ENCODE peak calls at places on chromosome 4, in nine cellular contexts. One of them, this sample, is unnamed.

GRCh38 chr4:165606465-165607205 is 227.8 kb downstream of the CPE start:
- DNase-seq in AG20443: no peak
- DNase-seq in cardiac muscle cell: no peak
- DNase-seq in neuronal stem cell: no peak
- DNase-seq in heart left ventricle: no peak
- DNase-seq in NCI-H345: no peak
- DNase-seq in tibial nerve: no peak
- DNase-seq in CD4-positive, alpha-beta T cell: no peak
- DNase-seq in Peyer's patch: no peak
- DNase-seq in this sample: no peak

GRCh38 chr4:3317011-3317655 is 24.3 kb downstream of the RGS12 start:
- DNase-seq in cardiac muscle cell: no peak
- DNase-seq in heart left ventricle: peak
- DNase-seq in CD4-positive, alpha-beta T cell: no peak
- DNase-seq in AG20443: no peak
- DNase-seq in tibial nerve: no peak
- DNase-seq in Peyer's patch: no peak
- DNase-seq in NCI-H345: no peak
- DNase-seq in neuronal stem cell: no peak
- DNase-seq in this sample: no peak

GRCh38 chr4:138540056-138540800 is 298.1 kb upstream of the SLC7A11 start:
- DNase-seq in tibial nerve: no peak
- DNase-seq in Peyer's patch: no peak
- DNase-seq in AG20443: peak
- DNase-seq in neuronal stem cell: no peak
- DNase-seq in NCI-H345: no peak
- DNase-seq in cardiac muscle cell: no peak
- DNase-seq in heart left ventricle: no peak
- DNase-seq in CD4-positive, alpha-beta T cell: no peak
- DNase-seq in this sample: no peak

GRCh38 chr4:184265566-184266351 is 48.1 kb upstream of the ENPP6 start:
- DNase-seq in heart left ventricle: no peak
- DNase-seq in NCI-H345: no peak
- DNase-seq in cardiac muscle cell: peak
- DNase-seq in CD4-positive, alpha-beta T cell: no peak
- DNase-seq in Peyer's patch: peak
- DNase-seq in AG20443: no peak
- DNase-seq in tibial nerve: no peak
- DNase-seq in neuronal stem cell: no peak
- DNase-seq in this sample: no peak

GRCh38 chr4:93747220-93747619 is 81.3 kb upstream of the ATOH1 start:
- DNase-seq in cardiac muscle cell: no peak
- DNase-seq in neuronal stem cell: no peak
- DNase-seq in Peyer's patch: no peak
- DNase-seq in tibial nerve: no peak
- DNase-seq in heart left ventricle: no peak
- DNase-seq in AG20443: no peak
- DNase-seq in CD4-positive, alpha-beta T cell: no peak
- DNase-seq in NCI-H345: no peak
- DNase-seq in this sample: no peak

GRCh38 chr4:110620352-110621327 is 2.2 kb downstream of the PITX2 start:
- DNase-seq in cardiac muscle cell: peak
- DNase-seq in neuronal stem cell: peak
- DNase-seq in Peyer's patch: no peak
- DNase-seq in AG20443: no peak
- DNase-seq in NCI-H345: no peak
- DNase-seq in tibial nerve: no peak
- DNase-seq in CD4-positive, alpha-beta T cell: no peak
- DNase-seq in heart left ventricle: no peak
- DNase-seq in this sample: no peak

GRCh38 chr4:66475596-66475995 is 805.3 kb upstream of the EPHA5 start:
- DNase-seq in Peyer's patch: no peak
- DNase-seq in NCI-H345: no peak
- DNase-seq in AG20443: no peak
- DNase-seq in tibial nerve: no peak
- DNase-seq in neuronal stem cell: no peak
- DNase-seq in CD4-positive, alpha-beta T cell: no peak
- DNase-seq in heart left ventricle: no peak
- DNase-seq in cardiac muscle cell: peak
- DNase-seq in this sample: no peak

GRCh38 chr4:67393699-67394281 is 151.5 kb downstream of the CENPC start:
- DNase-seq in tibial nerve: peak
- DNase-seq in heart left ventricle: no peak
- DNase-seq in AG20443: peak
- DNase-seq in Peyer's patch: no peak
- DNase-seq in neuronal stem cell: peak
- DNase-seq in cardiac muscle cell: peak
- DNase-seq in CD4-positive, alpha-beta T cell: no peak
- DNase-seq in NCI-H345: peak
- DNase-seq in this sample: peak

GRCh38 chr4:126701756-126702155 is 931.0 kb upstream of the INTU start:
- DNase-seq in AG20443: peak
- DNase-seq in neuronal stem cell: no peak
- DNase-seq in heart left ventricle: peak
- DNase-seq in NCI-H345: no peak
- DNase-seq in Peyer's patch: no peak
- DNase-seq in CD4-positive, alpha-beta T cell: no peak
- DNase-seq in tibial nerve: no peak
- DNase-seq in cardiac muscle cell: peak
- DNase-seq in this sample: no peak

GRCh38 chr4:184368731-184369130 is 105.6 kb downstream of the IRF2 start:
- DNase-seq in tibial nerve: no peak
- DNase-seq in Peyer's patch: no peak
- DNase-seq in NCI-H345: no peak
- DNase-seq in cardiac muscle cell: no peak
- DNase-seq in heart left ventricle: no peak
- DNase-seq in neuronal stem cell: no peak
- DNase-seq in CD4-positive, alpha-beta T cell: no peak
- DNase-seq in AG20443: no peak
- DNase-seq in this sample: no peak

GRCh38 chr4:108852691-108853090 is 89.8 kb upstream of the ETNPPL start:
- DNase-seq in cardiac muscle cell: no peak
- DNase-seq in Peyer's patch: no peak
- DNase-seq in AG20443: no peak
- DNase-seq in heart left ventricle: no peak
- DNase-seq in CD4-positive, alpha-beta T cell: no peak
- DNase-seq in neuronal stem cell: no peak
- DNase-seq in NCI-H345: no peak
- DNase-seq in tibial nerve: no peak
- DNase-seq in this sample: no peak

GRCh38 chr4:138938371-138938699 is 77.2 kb upstream of the NOCT start:
- DNase-seq in cardiac muscle cell: peak
- DNase-seq in NCI-H345: peak
- DNase-seq in CD4-positive, alpha-beta T cell: no peak
- DNase-seq in Peyer's patch: no peak
- DNase-seq in AG20443: peak
- DNase-seq in tibial nerve: no peak
- DNase-seq in neuronal stem cell: peak
- DNase-seq in heart left ventricle: no peak
- DNase-seq in this sample: peak

GRCh38 chr4:98602270-98602669 is 56.1 kb downstream of the TSPAN5 start:
- DNase-seq in AG20443: no peak
- DNase-seq in CD4-positive, alpha-beta T cell: no peak
- DNase-seq in tibial nerve: no peak
- DNase-seq in cardiac muscle cell: no peak
- DNase-seq in NCI-H345: no peak
- DNase-seq in Peyer's patch: no peak
- DNase-seq in neuronal stem cell: no peak
- DNase-seq in heart left ventricle: no peak
- DNase-seq in this sample: no peak

GRCh38 chr4:170090667-170091052 is 904 bp upstream of the AADAT start:
- DNase-seq in heart left ventricle: no peak
- DNase-seq in NCI-H345: no peak
- DNase-seq in Peyer's patch: no peak
- DNase-seq in AG20443: no peak
- DNase-seq in tibial nerve: no peak
- DNase-seq in neuronal stem cell: no peak
- DNase-seq in cardiac muscle cell: peak
- DNase-seq in CD4-positive, alpha-beta T cell: no peak
- DNase-seq in this sample: no peak

GRCh38 chr4:109040441-109040840 is 262.0 kb downstream of the COL25A1 start:
- DNase-seq in NCI-H345: no peak
- DNase-seq in CD4-positive, alpha-beta T cell: no peak
- DNase-seq in Peyer's patch: no peak
- DNase-seq in tibial nerve: no peak
- DNase-seq in neuronal stem cell: no peak
- DNase-seq in cardiac muscle cell: no peak
- DNase-seq in AG20443: no peak
- DNase-seq in heart left ventricle: no peak
- DNase-seq in this sample: no peak

GRCh38 chr4:100876546-100876945 is 358.7 kb upstream of the EMCN start:
- DNase-seq in Peyer's patch: no peak
- DNase-seq in NCI-H345: no peak
- DNase-seq in AG20443: no peak
- DNase-seq in neuronal stem cell: no peak
- DNase-seq in heart left ventricle: no peak
- DNase-seq in CD4-positive, alpha-beta T cell: no peak
- DNase-seq in tibial nerve: no peak
- DNase-seq in cardiac muscle cell: no peak
- DNase-seq in this sample: no peak

GRCh38 chr4:118286685-118287084 is 66.1 kb downstream of the PRSS12 start:
- DNase-seq in NCI-H345: no peak
- DNase-seq in cardiac muscle cell: no peak
- DNase-seq in heart left ventricle: no peak
- DNase-seq in CD4-positive, alpha-beta T cell: no peak
- DNase-seq in tibial nerve: no peak
- DNase-seq in neuronal stem cell: no peak
- DNase-seq in Peyer's patch: no peak
- DNase-seq in AG20443: no peak
- DNase-seq in this sample: no peak

GRCh38 chr4:110959041-110959643 is 336.3 kb upstream of the PITX2 start:
- DNase-seq in Peyer's patch: no peak
- DNase-seq in neuronal stem cell: no peak
- DNase-seq in NCI-H345: no peak
- DNase-seq in cardiac muscle cell: peak
- DNase-seq in AG20443: no peak
- DNase-seq in CD4-positive, alpha-beta T cell: no peak
- DNase-seq in tibial nerve: no peak
- DNase-seq in heart left ventricle: no peak
- DNase-seq in this sample: peak

GRCh38 chr4:145735330-145735638 is 55.3 kb downstream of the C4orf51 start:
- DNase-seq in NCI-H345: no peak
- DNase-seq in Peyer's patch: no peak
- DNase-seq in cardiac muscle cell: peak
- DNase-seq in neuronal stem cell: no peak
- DNase-seq in CD4-positive, alpha-beta T cell: no peak
- DNase-seq in tibial nerve: no peak
- DNase-seq in AG20443: peak
- DNase-seq in heart left ventricle: no peak
- DNase-seq in this sample: no peak

GRCh38 chr4:128810331-128810870 is 901 bp downstream of the JADE1 start:
- DNase-seq in NCI-H345: peak
- DNase-seq in CD4-positive, alpha-beta T cell: no peak
- DNase-seq in heart left ventricle: no peak
- DNase-seq in cardiac muscle cell: peak
- DNase-seq in neuronal stem cell: no peak
- DNase-seq in AG20443: peak
- DNase-seq in tibial nerve: peak
- DNase-seq in Peyer's patch: peak
- DNase-seq in this sample: peak

GRCh38 chr4:10295326-10295725 is 161.9 kb downstream of the ZNF518B start:
- DNase-seq in neuronal stem cell: no peak
- DNase-seq in Peyer's patch: no peak
- DNase-seq in tibial nerve: no peak
- DNase-seq in AG20443: no peak
- DNase-seq in heart left ventricle: no peak
- DNase-seq in NCI-H345: no peak
- DNase-seq in cardiac muscle cell: no peak
- DNase-seq in CD4-positive, alpha-beta T cell: no peak
- DNase-seq in this sample: no peak

GRCh38 chr4:60034371-60034770 is 1165.8 kb upstream of the ADGRL3 start:
- DNase-seq in Peyer's patch: no peak
- DNase-seq in AG20443: no peak
- DNase-seq in neuronal stem cell: no peak
- DNase-seq in NCI-H345: peak
- DNase-seq in tibial nerve: no peak
- DNase-seq in cardiac muscle cell: no peak
- DNase-seq in CD4-positive, alpha-beta T cell: no peak
- DNase-seq in heart left ventricle: no peak
- DNase-seq in this sample: peak

GRCh38 chr4:176939445-176939844 is 146.7 kb upstream of the VEGFC start:
- DNase-seq in Peyer's patch: no peak
- DNase-seq in AG20443: peak
- DNase-seq in cardiac muscle cell: peak
- DNase-seq in neuronal stem cell: no peak
- DNase-seq in NCI-H345: no peak
- DNase-seq in tibial nerve: no peak
- DNase-seq in heart left ventricle: no peak
- DNase-seq in CD4-positive, alpha-beta T cell: no peak
- DNase-seq in this sample: no peak

GRCh38 chr4:20249333-20249732 is 2.4 kb upstream of the SLIT2 start:
- DNase-seq in tibial nerve: no peak
- DNase-seq in AG20443: peak
- DNase-seq in CD4-positive, alpha-beta T cell: no peak
- DNase-seq in heart left ventricle: no peak
- DNase-seq in neuronal stem cell: no peak
- DNase-seq in Peyer's patch: no peak
- DNase-seq in NCI-H345: no peak
- DNase-seq in cardiac muscle cell: peak
- DNase-seq in this sample: peak

GRCh38 chr4:153318696-153319320 is 25.7 kb upstream of the MND1 start:
- DNase-seq in NCI-H345: peak
- DNase-seq in AG20443: peak
- DNase-seq in heart left ventricle: no peak
- DNase-seq in CD4-positive, alpha-beta T cell: no peak
- DNase-seq in Peyer's patch: no peak
- DNase-seq in neuronal stem cell: peak
- DNase-seq in tibial nerve: peak
- DNase-seq in cardiac muscle cell: peak
- DNase-seq in this sample: peak

GRCh38 chr4:140049924-140050681 is 103.9 kb downstream of the MAML3 start:
- DNase-seq in CD4-positive, alpha-beta T cell: no peak
- DNase-seq in tibial nerve: no peak
- DNase-seq in neuronal stem cell: no peak
- DNase-seq in Peyer's patch: no peak
- DNase-seq in cardiac muscle cell: peak
- DNase-seq in heart left ventricle: no peak
- DNase-seq in NCI-H345: peak
- DNase-seq in AG20443: peak
- DNase-seq in this sample: peak

This sample was measured in COR-L47.